ENCODE peak calls at places on chromosomes 11 and 22, in five cellular contexts. S is NCI-H1105 treated with DMSO at 0.1 percent for 48 hours, Q is HEK293T, G is neural crest cell, O is neuronal stem cell. L is an unnamed sample.

GRCh38 chr11:128283445-128283844 is 303.9 kb downstream of the ETS1 start:
- DNase-seq in S (no peak), Q (no peak), G (no peak), O (no peak), L (no peak)

GRCh38 chr22:49733631-49734030 is 94.0 kb downstream of the BRD1 start:
- DNase-seq in S (no peak), Q (no peak), G (no peak), O (no peak), L (no peak)

GRCh38 chr11:116412118-116412889 is 360.5 kb downstream of the BUD13 start:
- DNase-seq in S (no peak), Q (no peak), G (no peak), O (no peak), L (no peak)

GRCh38 chr11:33500865-33501479 is 199.7 kb downstream of the C11orf91 start:
- DNase-seq in S (no peak), Q (no peak), G (peak), O (peak), L (peak)

GRCh38 chr11:5367461-5368074 is 16.0 kb upstream of the OR51M1 start:
- DNase-seq in S (no peak), Q (no peak), G (no peak), O (no peak), L (peak)

GRCh38 chr11:8008212-8008611 is 21.1 kb downstream of the EIF3F start:
- DNase-seq in S (no peak), Q (no peak), G (no peak), O (no peak), L (no peak)

GRCh38 chr11:72070486-72070885 is 9.9 kb downstream of the NUMA1 start:
- DNase-seq in S (no peak), Q (no peak), G (no peak), O (no peak), L (no peak)

GRCh38 chr11:134252539-134253188 is 488 bp downstream of the THYN1 start:
- DNase-seq in S (peak), Q (peak), G (peak), O (peak), L (peak)

GRCh38 chr11:74288161-74288560 is 23.3 kb downstream of the P4HA3 start:
- DNase-seq in S (no peak), Q (no peak), G (no peak), O (no peak), L (peak)

GRCh38 chr11:117010808-117011540 is 87.3 kb downstream of the SIK3 start:
- DNase-seq in S (no peak), Q (no peak), G (no peak), O (no peak), L (peak)

GRCh38 chr22:36569999-36570398 is 41.0 kb upstream of the EIF3D start:
- DNase-seq in S (no peak), Q (peak), G (peak), O (peak), L (peak)

GRCh38 chr22:27754247-27754887 is 47.2 kb downstream of the MN1 start:
- DNase-seq in S (peak), Q (no peak), G (no peak), O (no peak), L (peak)

GRCh38 chr11:63478896-63479295 is 12.1 kb downstream of the PLAAT5 start:
- DNase-seq in S (peak), Q (peak), G (peak), O (peak), L (peak)

GRCh38 chr22:32661737-32662586 is 139.5 kb upstream of the TIMP3 start:
- DNase-seq in S (no peak), Q (no peak), G (no peak), O (no peak), L (peak)

GRCh38 chr11:109377039-109377742 is 44.8 kb upstream of the C11orf87 start:
- DNase-seq in S (no peak), Q (no peak), G (no peak), O (no peak), L (no peak)